ENCODE peak calls at places on chromosomes 5 and 9, in seven cellular contexts. F is activated T-cell treated with anti-CD3 and anti-CD28 coated beads for 1 hour; J is aorta; O is left ventricle myocardium inferior; Z is hepatocyte; B is dorsolateral prefrontal cortex; Q is activated CD4-positive, alpha-beta T cell treated with anti-CD3 and anti-CD28 coated beads, Interleukin-2, amount 50 U/mL, for 1 hour. U is an unnamed sample.

GRCh38 chr5:136014049-136014516 is 14.7 kb upstream of the TGFBI start:
- DNase-seq in F (no peak), J (no peak), O (no peak), Z (peak; percentile 53), B (no peak), Q (no peak), U (no peak)

GRCh38 chr9:99326112-99326916 is 104.2 kb downstream of the SEC61B start:
- DNase-seq in F (no peak), J (no peak), O (no peak), Z (no peak), B (no peak), Q (no peak), U (no peak)

GRCh38 chr5:81425569-81425968 is 31.6 kb upstream of the ACOT12 start:
- DNase-seq in F (no peak), J (no peak), O (no peak), Z (peak; percentile 71), B (no peak), Q (no peak), U (peak; percentile 35)

GRCh38 chr5:109705596-109705995 is 15.9 kb downstream of the MAN2A1 start:
- DNase-seq in F (no peak), J (no peak), O (no peak), Z (no peak), B (no peak), Q (no peak), U (no peak)

GRCh38 chr5:137693307-137693950 is 42.5 kb downstream of the KLHL3 start:
- DNase-seq in F (no peak), J (no peak), O (no peak), Z (peak; percentile 42), B (no peak), Q (no peak), U (peak; percentile 62)

GRCh38 chr9:96486351-96487029 is 36.5 kb downstream of the HABP4 start:
- DNase-seq in F (no peak), J (peak; percentile 84), O (peak; percentile 79), Z (peak; percentile 25), B (no peak), Q (no peak), U (no peak)

GRCh38 chr9:115396071-115396529 is 278.1 kb upstream of the TNC start:
- DNase-seq in F (no peak), J (no peak), O (no peak), Z (no peak), B (no peak), Q (no peak), U (no peak)

GRCh38 chr5:51387854-51388320 is 4.6 kb downstream of the ISL1 start:
- DNase-seq in F (no peak), J (no peak), O (no peak), Z (peak; percentile 40), B (no peak), Q (no peak), U (no peak)

GRCh38 chr5:165620394-165620793 is 2115.0 kb downstream of the MAT2B start:
- DNase-seq in F (no peak), J (no peak), O (no peak), Z (no peak), B (no peak), Q (no peak), U (no peak)

GRCh38 chr5:142640316-142641005 is 45.4 kb downstream of the FGF1 start:
- DNase-seq in F (no peak), J (no peak), O (no peak), Z (no peak), B (no peak), Q (no peak), U (no peak)

GRCh38 chr5:132431682-132432081 is 58.9 kb downstream of the IRF1 start:
- DNase-seq in F (no peak), J (no peak), O (no peak), Z (no peak), B (no peak), Q (no peak), U (no peak)

GRCh38 chr9:119829748-119830147 is 460.5 kb upstream of the BRINP1 start:
- DNase-seq in F (no peak), J (no peak), O (no peak), Z (no peak), B (no peak), Q (no peak), U (no peak)

GRCh38 chr5:11596185-11596584 is 308.1 kb downstream of the CTNND2 start:
- DNase-seq in F (no peak), J (no peak), O (no peak), Z (no peak), B (no peak), Q (no peak), U (no peak)

GRCh38 chr5:54017580-54017979 is 292.8 kb downstream of the ARL15 start:
- DNase-seq in F (no peak), J (no peak), O (no peak), Z (no peak), B (no peak), Q (no peak), U (no peak)

GRCh38 chr9:106403081-106403480 is 459.9 kb upstream of the ZNF462 start:
- DNase-seq in F (no peak), J (no peak), O (no peak), Z (peak; percentile 30), B (no peak), Q (no peak), U (no peak)

GRCh38 chr5:95995947-95996489 is 34.4 kb upstream of the ELL2 start:
- DNase-seq in F (no peak), J (no peak), O (no peak), Z (no peak), B (no peak), Q (no peak), U (no peak)

GRCh38 chr5:166856771-166857170 is 1434.7 kb upstream of the WWC1 start:
- DNase-seq in F (no peak), J (no peak), O (no peak), Z (no peak), B (no peak), Q (no peak), U (no peak)

GRCh38 chr5:124906339-124907097 is 160.1 kb upstream of the ZNF608 start:
- DNase-seq in F (no peak), J (peak; percentile 73), O (peak; percentile 69), Z (peak; percentile 58), B (peak; percentile 55), Q (no peak), U (peak; percentile 71)

GRCh38 chr9:124462739-124463138 is 12.5 kb downstream of the ADGRD2 start:
- DNase-seq in F (no peak), J (no peak), O (no peak), Z (no peak), B (no peak), Q (no peak), U (no peak)

GRCh38 chr5:4563400-4563799 is 576.7 kb upstream of the ADAMTS16 start:
- DNase-seq in F (no peak), J (no peak), O (no peak), Z (peak; percentile 16), B (no peak), Q (no peak), U (no peak)

GRCh38 chr9:113588936-113589335 is 125.4 kb downstream of the RGS3 start:
- DNase-seq in F (no peak), J (no peak), O (peak; percentile 10), Z (no peak), B (no peak), Q (no peak), U (no peak)

GRCh38 chr5:133319905-133320520 is 268.2 kb downstream of the HSPA4 start:
- DNase-seq in F (no peak), J (no peak), O (no peak), Z (no peak), B (no peak), Q (no peak), U (peak; percentile 6)

GRCh38 chr5:2038337-2039179 is 155.8 kb upstream of the IRX4 start:
- DNase-seq in F (peak; percentile 46), J (peak; percentile 64), O (peak; percentile 72), Z (peak; percentile 81), B (peak; percentile 78), Q (peak; percentile 51), U (peak; percentile 29)

GRCh38 chr9:35277649-35278359 is 116.0 kb downstream of the UNC13B start:
- DNase-seq in F (no peak), J (no peak), O (no peak), Z (no peak), B (no peak), Q (no peak), U (no peak)

GRCh38 chr9:80175286-80175906 is 603.6 kb downstream of the TLE4 start:
- DNase-seq in F (no peak), J (no peak), O (no peak), Z (peak; percentile 57), B (no peak), Q (peak; percentile 2), U (peak; percentile 42)

GRCh38 chr9:87442451-87442850 is 55.2 kb upstream of the DAPK1 start:
- DNase-seq in F (no peak), J (no peak), O (no peak), Z (no peak), B (no peak), Q (no peak), U (no peak)

GRCh38 chr9:36781532-36781931 is 208.8 kb downstream of the MELK start:
- DNase-seq in F (no peak), J (no peak), O (no peak), Z (no peak), B (no peak), Q (no peak), U (peak; percentile 42)

GRCh38 chr9:92426501-92426900 is 2.2 kb upstream of the OMD start:
- DNase-seq in F (no peak), J (no peak), O (no peak), Z (no peak), B (no peak), Q (no peak), U (no peak)

U was measured in small intestine.